ENCODE peak calls at places on chromosomes 7 and 10, in ten cellular contexts. N, F, E, I, Z, G, H, V, X and J are unnamed samples.

GRCh38 chr7:95886501-95887090 is 114.2 kb downstream of the DYNC1I1 start:
- DNase-seq in N (no peak), I (peak), E (peak), Z (no peak), H (peak), G (no peak), F (no peak), X (no peak), V (peak), J (peak)

GRCh38 chr7:134184767-134185166 is 57.6 kb downstream of the LRGUK start:
- DNase-seq in F (no peak), X (no peak), Z (no peak), E (peak), V (no peak), I (no peak), G (no peak), H (no peak), N (no peak), J (no peak)

GRCh38 chr10:20494474-20494873 is 402.6 kb downstream of the NEBL start:
- DNase-seq in H (no peak), V (no peak), X (no peak), F (no peak), Z (no peak), N (no peak), I (no peak), E (peak), G (no peak), J (no peak)

GRCh38 chr7:134632937-134633540 is 13.6 kb upstream of the BPGM start:
- DNase-seq in G (peak), N (no peak), H (peak), F (no peak), V (no peak), Z (no peak), X (no peak), I (peak), E (peak), J (peak)

GRCh38 chr10:3111626-3112220 is 44.4 kb downstream of the PFKP start:
- DNase-seq in I (no peak), Z (no peak), H (no peak), G (no peak), F (peak), X (no peak), V (no peak), E (no peak), N (no peak), J (no peak)

GRCh38 chr7:135537905-135538304 is 19.8 kb upstream of the NUP205 start:
- DNase-seq in H (no peak), I (no peak), N (no peak), E (no peak), F (no peak), X (no peak), Z (no peak), V (no peak), G (no peak), J (peak)

GRCh38 chr10:112363696-112364688 is 9.9 kb upstream of the ACSL5 start:
- DNase-seq in N (peak), F (no peak), Z (no peak), X (no peak), H (no peak), V (no peak), I (no peak), E (no peak), G (no peak), J (no peak)

GRCh38 chr7:149261321-149261828 is 621 bp upstream of the ZNF783 start:
- DNase-seq in Z (no peak), I (peak), X (no peak), E (peak), N (no peak), G (no peak), F (no peak), V (peak), H (peak), J (peak)

GRCh38 chr10:23202736-23203135 is 10.6 kb downstream of the PTF1A start:
- DNase-seq in E (no peak), Z (no peak), F (no peak), X (no peak), I (no peak), V (no peak), G (no peak), N (no peak), H (no peak), J (no peak)

GRCh38 chr10:5532231-5532605 is 7.5 kb downstream of the CALML3 start:
- DNase-seq in E (no peak), I (no peak), H (no peak), Z (no peak), G (no peak), V (no peak), F (no peak), X (no peak), N (peak), J (no peak)

GRCh38 chr7:151059362-151060112 is at the start of gene SLC4A2:
- DNase-seq in E (peak), Z (peak), G (peak), F (peak), I (peak), N (peak), V (no peak), X (peak), H (peak), J (peak)

GRCh38 chr7:159169391-159169790 is 24.7 kb upstream of the VIPR2 start:
- DNase-seq in E (no peak), V (no peak), N (no peak), Z (no peak), I (no peak), G (no peak), H (no peak), X (no peak), F (no peak), J (no peak)

GRCh38 chr7:105639677-105640493 is 58.6 kb upstream of the EFCAB10 start:
- DNase-seq in E (no peak), G (no peak), F (no peak), V (no peak), I (no peak), Z (no peak), X (no peak), N (no peak), H (no peak), J (no peak)

GRCh38 chr10:86001521-86001920 is 365.1 kb downstream of the GRID1 start:
- DNase-seq in I (no peak), G (no peak), Z (no peak), E (no peak), V (no peak), F (no peak), H (no peak), X (no peak), N (no peak), J (peak)

GRCh38 chr7:28840515-28841125 is 117.5 kb downstream of the TRIL start:
- DNase-seq in N (no peak), F (no peak), I (peak), V (no peak), X (no peak), H (no peak), E (peak), Z (no peak), G (no peak), J (no peak)

GRCh38 chr10:83153714-83154113 is 985.6 kb upstream of the GHITM start:
- DNase-seq in V (no peak), F (no peak), Z (no peak), G (no peak), I (no peak), E (no peak), H (no peak), X (no peak), N (no peak), J (no peak)